ENCODE peak calls at places on chromosomes 5 and 9, in eight cellular contexts. B, F, M, Q, G, A, T and E are unnamed samples.

GRCh38 chr5:77359231-77359630 is 132.9 kb downstream of the WDR41 start:
- DNase-seq in B (no peak), F (no peak), M (no peak), Q (no peak), G (no peak), A (no peak), T (no peak), E (no peak)

GRCh38 chr5:176543428-176544182 is 5.5 kb upstream of the CDHR2 start:
- DNase-seq in B (no peak), F (peak; percentile 55), M (peak; percentile 87), Q (peak; percentile 57), G (peak; percentile 73), A (peak; percentile 60), T (no peak), E (peak; percentile 83)

GRCh38 chr9:31393240-31393639 is 991.2 kb upstream of the ACO1 start:
- DNase-seq in B (no peak), F (no peak), M (no peak), Q (no peak), G (no peak), A (no peak), T (peak; percentile 47), E (peak; percentile 52)

GRCh38 chr5:93677344-93678021 is 63.9 kb downstream of the POU5F2 start:
- DNase-seq in B (peak; percentile 83), F (peak; percentile 18), M (peak; percentile 91), Q (no peak), G (peak; percentile 53), A (peak; percentile 87), T (peak; percentile 27), E (peak; percentile 94)

GRCh38 chr9:23826120-23826629 is at the start of gene ELAVL2:
- DNase-seq in B (peak; percentile 66), F (peak; percentile 94), M (peak; percentile 95), Q (no peak), G (peak; percentile 97), A (no peak), T (peak; percentile 95), E (no peak)

GRCh38 chr9:125655074-125655633 is 51.9 kb downstream of the MAPKAP1 start:
- DNase-seq in B (no peak), F (no peak), M (no peak), Q (no peak), G (no peak), A (no peak), T (no peak), E (no peak)

GRCh38 chr5:78497573-78498533 is 137.4 kb downstream of the SCAMP1 start:
- DNase-seq in B (no peak), F (no peak), M (no peak), Q (no peak), G (no peak), A (no peak), T (no peak), E (no peak)

GRCh38 chr9:16133556-16134227 is 580.8 kb downstream of the CCDC171 start:
- DNase-seq in B (peak; percentile 32), F (peak; percentile 35), M (peak; percentile 78), Q (peak; percentile 40), G (peak; percentile 39), A (peak; percentile 49), T (peak; percentile 15), E (peak; percentile 71)

GRCh38 chr5:79759436-79759835 is 69.8 kb downstream of the CMYA5 start:
- DNase-seq in B (peak; percentile 77), F (no peak), M (no peak), Q (no peak), G (no peak), A (no peak), T (no peak), E (no peak)

GRCh38 chr5:147388171-147388977 is 121.5 kb downstream of the DPYSL3 start:
- DNase-seq in B (no peak), F (no peak), M (no peak), Q (no peak), G (no peak), A (no peak), T (no peak), E (no peak)

GRCh38 chr5:66849803-66850202 is 253.6 kb downstream of the MAST4 start:
- DNase-seq in B (no peak), F (no peak), M (no peak), Q (no peak), G (no peak), A (no peak), T (peak; percentile 60), E (peak; percentile 65)